ENCODE peak calls at places on chromosomes 3 and 15, in nine cellular contexts. N is sigmoid colon, O is psoas muscle, F is transverse colon, T is fibroblast of pulmonary artery, U is choroid plexus epithelial cell, R is PC-3, C is lower leg skin, Z is H1. Q is an unnamed sample.

GRCh38 chr3:72310028-72310987 is 525.4 kb upstream of the PROK2 start:
- DNase-seq in N (no peak), O (no peak), F (peak; percentile 67), T (peak; percentile 56), U (peak; percentile 67), R (peak; percentile 31), C (no peak), Z (no peak), Q (peak; percentile 81)

GRCh38 chr3:65330072-65330471 is 642.3 kb upstream of the ADAMTS9 start:
- DNase-seq in N (no peak), O (no peak), F (no peak), T (peak; percentile 24), U (peak; percentile 73), R (no peak), C (no peak), Z (no peak), Q (peak; percentile 28)

GRCh38 chr15:71781179-71781964 is 29.0 kb upstream of the NR2E3 start:
- DNase-seq in N (no peak), O (no peak), F (no peak), T (no peak), U (peak; percentile 55), R (no peak), C (no peak), Z (no peak), Q (peak; percentile 58)

GRCh38 chr3:127747066-127747465 is 74.3 kb downstream of the ABTB1 start:
- DNase-seq in N (no peak), O (no peak), F (no peak), T (no peak), U (no peak), R (no peak), C (no peak), Z (no peak), Q (no peak)

GRCh38 chr3:168531116-168531515 is 435.4 kb upstream of the GOLIM4 start:
- DNase-seq in N (no peak), O (no peak), F (no peak), T (no peak), U (no peak), R (no peak), C (no peak), Z (no peak), Q (no peak)

GRCh38 chr3:43748179-43748578 is 57.4 kb downstream of the ABHD5 start:
- DNase-seq in N (no peak), O (no peak), F (no peak), T (peak; percentile 36), U (peak; percentile 47), R (peak; percentile 52), C (no peak), Z (no peak), Q (peak; percentile 40)

GRCh38 chr15:63763476-63764123 is 70.1 kb downstream of the HERC1 start:
- DNase-seq in N (no peak), O (no peak), F (no peak), T (peak; percentile 6), U (peak; percentile 16), R (peak; percentile 55), C (no peak), Z (no peak), Q (peak; percentile 68)

GRCh38 chr3:169026543-169027181 is 636.9 kb downstream of the MECOM start:
- DNase-seq in N (no peak), O (no peak), F (no peak), T (peak; percentile 93), U (peak; percentile 91), R (peak; percentile 91), C (no peak), Z (no peak), Q (peak; percentile 90)

GRCh38 chr3:3578723-3579122 is 220.5 kb upstream of the LRRN1 start:
- DNase-seq in N (no peak), O (no peak), F (no peak), T (no peak), U (no peak), R (no peak), C (no peak), Z (no peak), Q (no peak)

GRCh38 chr3:16174976-16175901 is 759 bp downstream of the GALNT15 start:
- DNase-seq in N (no peak), O (peak; percentile 61), F (no peak), T (no peak), U (no peak), R (no peak), C (no peak), Z (no peak), Q (no peak)

GRCh38 chr15:71804695-71805470 is 5.5 kb upstream of the NR2E3 start:
- DNase-seq in N (no peak), O (no peak), F (no peak), T (no peak), U (peak; percentile 23), R (no peak), C (no peak), Z (no peak), Q (no peak)

GRCh38 chr3:150890320-150890719 is 14.9 kb downstream of the MINDY4B start:
- DNase-seq in N (no peak), O (no peak), F (no peak), T (peak; percentile 48), U (peak; percentile 75), R (no peak), C (no peak), Z (no peak), Q (peak; percentile 58)

GRCh38 chr3:29649815-29650547 is 369.1 kb downstream of the RBMS3 start:
- DNase-seq in N (no peak), O (no peak), F (peak; percentile 11), T (peak; percentile 40), U (peak; percentile 74), R (peak; percentile 59), C (no peak), Z (no peak), Q (peak; percentile 75)

GRCh38 chr3:140602781-140603180 is 75.1 kb upstream of the TRIM42 start:
- DNase-seq in N (no peak), O (no peak), F (no peak), T (no peak), U (no peak), R (peak; percentile 31), C (no peak), Z (no peak), Q (no peak)

GRCh38 chr3:94066829-94067470 is 4.1 kb downstream of the NSUN3 start:
- DNase-seq in N (no peak), O (no peak), F (no peak), T (peak; percentile 57), U (no peak), R (no peak), C (no peak), Z (no peak), Q (peak; percentile 63)

GRCh38 chr3:185813691-185814215 is 11.1 kb downstream of the IGF2BP2 start:
- DNase-seq in N (no peak), O (no peak), F (no peak), T (peak; percentile 71), U (peak; percentile 84), R (no peak), C (no peak), Z (peak; percentile 59), Q (peak; percentile 70)

GRCh38 chr3:169847896-169848295 is 21.8 kb downstream of the LRRC31 start:
- DNase-seq in N (no peak), O (no peak), F (peak; percentile 50), T (no peak), U (no peak), R (no peak), C (no peak), Z (no peak), Q (no peak)

GRCh38 chr3:30297112-30297511 is 309.3 kb upstream of the TGFBR2 start:
- DNase-seq in N (no peak), O (no peak), F (no peak), T (no peak), U (no peak), R (no peak), C (no peak), Z (no peak), Q (no peak)

GRCh38 chr15:26298666-26299065 is 435.5 kb upstream of the ATP10A start:
- DNase-seq in N (no peak), O (no peak), F (no peak), T (no peak), U (no peak), R (peak; percentile 1), C (no peak), Z (no peak), Q (no peak)

GRCh38 chr3:187662848-187663407 is 7.3 kb downstream of the SST start:
- DNase-seq in N (no peak), O (no peak), F (no peak), T (no peak), U (no peak), R (no peak), C (no peak), Z (no peak), Q (no peak)

GRCh38 chr3:39097716-39098472 is 9.5 kb downstream of the GORASP1 start:
- DNase-seq in N (no peak), O (no peak), F (no peak), T (no peak), U (no peak), R (no peak), C (no peak), Z (no peak), Q (no peak)

GRCh38 chr3:62622553-62623174 is 249.3 kb upstream of the FEZF2 start:
- DNase-seq in N (no peak), O (no peak), F (no peak), T (peak; percentile 81), U (peak; percentile 82), R (peak; percentile 65), C (no peak), Z (no peak), Q (peak; percentile 77)

GRCh38 chr15:38565287-38565670 is 665 bp upstream of the RASGRP1 start:
- DNase-seq in N (no peak), O (no peak), F (no peak), T (no peak), U (no peak), R (no peak), C (no peak), Z (no peak), Q (no peak)
- H3K4me3 ChIP-seq in N (no peak overlapping the region), O (no peak overlapping the region), F (no peak overlapping the region), T (no peak overlapping the region), U (no peak overlapping the region), R (no peak overlapping the region), C (no peak overlapping the region), Z (peak overlapping the region; percentile 78), Q (no peak overlapping the region)

GRCh38 chr3:11662392-11662990 is 18.8 kb upstream of the VGLL4 start:
- DNase-seq in N (no peak), O (no peak), F (no peak), T (peak; percentile 38), U (peak; percentile 37), R (peak; percentile 71), C (no peak), Z (no peak), Q (peak; percentile 56)
- TF ChIP-seq CTCF in N (peak; percentile 26), O (no peak), F (peak; percentile 24), T (peak; percentile 53), U (peak; percentile 59), R (peak; percentile 84), C (no peak), Z (peak; percentile 63), Q (peak; percentile 58)

DNA sequence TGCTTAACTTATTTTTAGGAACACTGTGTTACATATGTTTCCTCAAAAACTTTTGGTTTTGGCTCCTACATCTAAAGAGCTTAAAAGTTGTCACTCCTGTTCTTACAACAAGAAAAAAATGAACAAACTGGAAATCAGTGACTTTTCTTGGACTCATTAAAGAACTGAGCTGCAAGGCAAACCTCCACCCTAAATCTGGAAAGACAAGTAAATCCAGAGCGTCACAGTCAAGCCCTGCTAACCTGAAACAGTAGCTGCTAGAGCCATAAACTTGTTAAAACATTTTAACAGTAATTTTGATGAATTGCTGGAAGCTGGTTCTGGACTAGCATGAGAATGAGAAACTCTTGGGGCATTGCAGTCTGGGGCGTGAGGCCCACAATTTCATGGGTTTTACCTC is 350.5 kb upstream of the COL8A1 start:
- DNase-seq in N (no peak), O (no peak), F (no peak), T (no peak), U (no peak), R (peak; percentile 10), C (no peak), Z (no peak), Q (no peak)
- H3K4me3 ChIP-seq in N (no peak overlapping the region), O (no peak overlapping the region), F (no peak overlapping the region), T (no peak overlapping the region), U (no peak overlapping the region), R (no peak overlapping the region), C (no peak overlapping the region), Z (no peak overlapping the region), Q (no peak overlapping the region)

GRCh38 chr3:13494463-13495350 is 14.6 kb downstream of the HDAC11 start:
- DNase-seq in N (no peak), O (peak; percentile 62), F (no peak), T (peak; percentile 39), U (peak; percentile 61), R (no peak), C (no peak), Z (no peak), Q (peak; percentile 52)
- TF ChIP-seq CTCF in N (peak; percentile 27), O (peak; percentile 49), F (peak; percentile 39), T (peak; percentile 74), U (peak; percentile 81), R (peak; percentile 37), C (no peak), Z (peak; percentile 74), Q (peak; percentile 76)